ENCODE peak calls at places on chromosomes 13 and 19, in five cellular contexts. I, Y, W, R and B are unnamed samples.

GRCh38 chr13:38483623-38484022 is 134.0 kb downstream of the UFM1 start:
- DNase-seq in I (no peak), Y (no peak), W (no peak), R (no peak), B (no peak)

GRCh38 chr13:44151474-44151873 is 222.2 kb upstream of the SERP2 start:
- DNase-seq in I (no peak), Y (no peak), W (no peak), R (no peak), B (no peak)

GRCh38 chr13:100547805-100548204 is 40.8 kb downstream of the GGACT start:
- DNase-seq in I (no peak), Y (no peak), W (no peak), R (peak), B (no peak)

GRCh38 chr13:46575843-46576242 is 22.9 kb downstream of the LRCH1 start:
- DNase-seq in I (no peak), Y (no peak), W (peak), R (peak), B (no peak)

GRCh38 chr13:64849174-64849573 is 2381.0 kb downstream of the PCDH9 start:
- DNase-seq in I (no peak), Y (no peak), W (no peak), R (no peak), B (no peak)

GRCh38 chr19:31334849-31335624 is 14.2 kb downstream of the TSHZ3 start:
- DNase-seq in I (no peak), Y (no peak), W (peak), R (peak), B (no peak)

GRCh38 chr13:25253702-25254101 is 33.6 kb downstream of the MTMR6 start:
- DNase-seq in I (no peak), Y (no peak), W (no peak), R (peak), B (no peak)

GRCh38 chr13:44763604-44764311 is 187.6 kb upstream of the TSC22D1 start:
- DNase-seq in I (peak), Y (no peak), W (no peak), R (peak), B (no peak)

GRCh38 chr19:1076951-1077350 is 10.0 kb downstream of the ARHGAP45 start:
- DNase-seq in I (peak), Y (peak), W (no peak), R (peak), B (peak)

GRCh38 chr13:87459419-87459818 is 211.8 kb upstream of the SLITRK5 start:
- DNase-seq in I (no peak), Y (no peak), W (no peak), R (no peak), B (no peak)

GRCh38 chr13:103525530-103525929 is 459.3 kb upstream of the SLC10A2 start:
- DNase-seq in I (no peak), Y (no peak), W (no peak), R (no peak), B (no peak)

GRCh38 chr13:59700281-59700680 is 463.4 kb downstream of the DIAPH3 start:
- DNase-seq in I (no peak), Y (no peak), W (peak), R (no peak), B (no peak)

GRCh38 chr19:15328312-15328711 is 4.0 kb downstream of the BRD4 start:
- DNase-seq in I (no peak), Y (no peak), W (no peak), R (no peak), B (no peak)

GRCh38 chr13:30963794-30964193 is 31.3 kb downstream of the TEX26 start:
- DNase-seq in I (no peak), Y (no peak), W (peak), R (peak), B (no peak)

GRCh38 chr13:35699805-35700204 is 223.3 kb upstream of the MAB21L1 start:
- DNase-seq in I (no peak), Y (no peak), W (peak), R (no peak), B (no peak)

GRCh38 chr13:98819382-98819781 is 66.9 kb upstream of the SLC15A1 start:
- DNase-seq in I (no peak), Y (no peak), W (no peak), R (no peak), B (no peak)

GRCh38 chr13:25207291-25207690 is 35.2 kb upstream of the AMER2 start:
- DNase-seq in I (no peak), Y (no peak), W (no peak), R (no peak), B (no peak)

GRCh38 chr19:6394831-6395230 is 1.9 kb upstream of the GTF2F1 start:
- DNase-seq in I (no peak), Y (no peak), W (no peak), R (no peak), B (no peak)

GRCh38 chr19:3893509-3894179 is 13.2 kb downstream of the ATCAY start:
- DNase-seq in I (no peak), Y (no peak), W (no peak), R (no peak), B (no peak)

GRCh38 chr19:8475005-8475404 is 27.4 kb downstream of the PRAM1 start:
- DNase-seq in I (no peak), Y (no peak), W (no peak), R (no peak), B (no peak)

GRCh38 chr13:97306646-97307045 is 84.5 kb downstream of the MBNL2 start:
- DNase-seq in I (no peak), Y (no peak), W (no peak), R (no peak), B (no peak)

GRCh38 chr13:83150616-83151307 is 731.5 kb downstream of the SLITRK1 start:
- DNase-seq in I (no peak), Y (no peak), W (no peak), R (no peak), B (no peak)

GRCh38 chr13:33280550-33280905 is 5.0 kb downstream of the STARD13 start:
- DNase-seq in I (no peak), Y (no peak), W (no peak), R (peak), B (no peak)

GRCh38 chr19:2695288-2695866 is 7.1 kb downstream of the GNG7 start:
- DNase-seq in I (no peak), Y (no peak), W (no peak), R (no peak), B (no peak)

GRCh38 chr19:30078381-30078910 is 136.4 kb downstream of the URI1 start:
- DNase-seq in I (no peak), Y (no peak), W (no peak), R (no peak), B (no peak)

GRCh38 chr13:77565635-77566034 is 30.1 kb downstream of the SCEL start:
- DNase-seq in I (peak), Y (no peak), W (peak), R (peak), B (no peak)

GRCh38 chr19:52646571-52647222 is 8.5 kb upstream of the ZNF83 start:
- DNase-seq in I (no peak), Y (no peak), W (peak), R (peak), B (no peak)

GRCh38 chr13:32883501-32883900 is 132.7 kb upstream of the KL start:
- DNase-seq in I (no peak), Y (no peak), W (peak), R (no peak), B (no peak)

GRCh38 chr13:32409561-32410440 is 18.1 kb downstream of the N4BP2L1 start:
- DNase-seq in I (no peak), Y (no peak), W (peak), R (peak), B (no peak)

GRCh38 chr19:3357362-3357730 is 9.0 kb upstream of the NFIC start:
- DNase-seq in I (peak), Y (no peak), W (no peak), R (no peak), B (no peak)

GRCh38 chr13:111936267-111936925 is 130.6 kb upstream of the SOX1 start:
- DNase-seq in I (no peak), Y (no peak), W (no peak), R (no peak), B (no peak)

GRCh38 chr13:47858678-47859050 is 142.4 kb downstream of the SUCLA2 start:
- DNase-seq in I (no peak), Y (no peak), W (peak), R (peak), B (no peak)

GRCh38 chr19:54875506-54875905 is 1.5 kb downstream of the FCAR start:
- DNase-seq in I (no peak), Y (no peak), W (no peak), R (no peak), B (no peak)

GRCh38 chr19:29878973-29879654 is 62.9 kb upstream of the URI1 start:
- DNase-seq in I (no peak), Y (no peak), W (peak), R (peak), B (no peak)